ENCODE peak calls at places on chromosomes 11 and 22, in nine cellular contexts. One of them, this sample, is unnamed.

GRCh38 chr11:91421586-91421985 is 803.0 kb upstream of the FAT3 start:
- DNase-seq in GM23338: no peak
- DNase-seq in testis: no peak
- DNase-seq in colonic mucosa: no peak
- DNase-seq in heart left ventricle: no peak
- DNase-seq in IMR-90: no peak
- DNase-seq in HFFc6: no peak
- DNase-seq in progenitor cell of endocrine pancreas: no peak
- DNase-seq in SK-N-SH: no peak
- DNase-seq in this sample: no peak

GRCh38 chr11:19853901-19854300 is 141.3 kb downstream of the NAV2 start:
- DNase-seq in GM23338: no peak
- DNase-seq in testis: no peak
- DNase-seq in colonic mucosa: no peak
- DNase-seq in heart left ventricle: no peak
- DNase-seq in IMR-90: peak
- DNase-seq in HFFc6: no peak
- DNase-seq in progenitor cell of endocrine pancreas: no peak
- DNase-seq in SK-N-SH: no peak
- DNase-seq in this sample: no peak

GRCh38 chr11:35484435-35484834 is 41.0 kb downstream of the PAMR1 start:
- DNase-seq in GM23338: no peak
- DNase-seq in testis: no peak
- DNase-seq in colonic mucosa: no peak
- DNase-seq in heart left ventricle: no peak
- DNase-seq in IMR-90: peak
- DNase-seq in HFFc6: peak
- DNase-seq in progenitor cell of endocrine pancreas: no peak
- DNase-seq in SK-N-SH: no peak
- DNase-seq in this sample: no peak

GRCh38 chr11:124759268-124760204 is 2.6 kb downstream of the ESAM start:
- DNase-seq in GM23338: peak
- DNase-seq in testis: no peak
- DNase-seq in colonic mucosa: no peak
- DNase-seq in heart left ventricle: peak
- DNase-seq in IMR-90: no peak
- DNase-seq in HFFc6: no peak
- DNase-seq in progenitor cell of endocrine pancreas: no peak
- DNase-seq in SK-N-SH: peak
- DNase-seq in this sample: peak

GRCh38 chr22:40156001-40156516 is 21.7 kb upstream of the TNRC6B start:
- DNase-seq in GM23338: peak
- DNase-seq in testis: no peak
- DNase-seq in colonic mucosa: peak
- DNase-seq in heart left ventricle: peak
- DNase-seq in IMR-90: peak
- DNase-seq in HFFc6: peak
- DNase-seq in progenitor cell of endocrine pancreas: no peak
- DNase-seq in SK-N-SH: no peak
- DNase-seq in this sample: no peak

GRCh38 chr11:79100093-79100704 is 340.6 kb downstream of the TENM4 start:
- DNase-seq in GM23338: peak
- DNase-seq in testis: peak
- DNase-seq in colonic mucosa: peak
- DNase-seq in heart left ventricle: no peak
- DNase-seq in IMR-90: peak
- DNase-seq in HFFc6: peak
- DNase-seq in progenitor cell of endocrine pancreas: no peak
- DNase-seq in SK-N-SH: peak
- DNase-seq in this sample: peak

GRCh38 chr22:48838376-48838775 is 989.3 kb downstream of the BRD1 start:
- DNase-seq in GM23338: no peak
- DNase-seq in testis: no peak
- DNase-seq in colonic mucosa: no peak
- DNase-seq in heart left ventricle: no peak
- DNase-seq in IMR-90: no peak
- DNase-seq in HFFc6: no peak
- DNase-seq in progenitor cell of endocrine pancreas: no peak
- DNase-seq in SK-N-SH: no peak
- DNase-seq in this sample: no peak

GRCh38 chr11:104934594-104934993 is 33.8 kb downstream of the CASP4 start:
- DNase-seq in GM23338: no peak
- DNase-seq in testis: no peak
- DNase-seq in colonic mucosa: no peak
- DNase-seq in heart left ventricle: no peak
- DNase-seq in IMR-90: no peak
- DNase-seq in HFFc6: no peak
- DNase-seq in progenitor cell of endocrine pancreas: no peak
- DNase-seq in SK-N-SH: no peak
- DNase-seq in this sample: no peak

GRCh38 chr11:21398195-21398594 is 728.8 kb downstream of the NELL1 start:
- DNase-seq in GM23338: no peak
- DNase-seq in testis: no peak
- DNase-seq in colonic mucosa: no peak
- DNase-seq in heart left ventricle: no peak
- DNase-seq in IMR-90: no peak
- DNase-seq in HFFc6: no peak
- DNase-seq in progenitor cell of endocrine pancreas: no peak
- DNase-seq in SK-N-SH: no peak
- DNase-seq in this sample: no peak

GRCh38 chr11:73761403-73761945 is 600 bp upstream of the RAB6A start:
- DNase-seq in GM23338: no peak
- DNase-seq in testis: no peak
- DNase-seq in colonic mucosa: no peak
- DNase-seq in heart left ventricle: no peak
- DNase-seq in IMR-90: no peak
- DNase-seq in HFFc6: no peak
- DNase-seq in progenitor cell of endocrine pancreas: no peak
- DNase-seq in SK-N-SH: no peak
- DNase-seq in this sample: no peak

GRCh38 chr11:73758451-73758850 is 2.4 kb downstream of the RAB6A start:
- DNase-seq in GM23338: no peak
- DNase-seq in testis: no peak
- DNase-seq in colonic mucosa: no peak
- DNase-seq in heart left ventricle: no peak
- DNase-seq in IMR-90: no peak
- DNase-seq in HFFc6: no peak
- DNase-seq in progenitor cell of endocrine pancreas: no peak
- DNase-seq in SK-N-SH: no peak
- DNase-seq in this sample: no peak

GRCh38 chr11:73760066-73760679 is 701 bp downstream of the RAB6A start:
- DNase-seq in GM23338: peak
- DNase-seq in testis: peak
- DNase-seq in colonic mucosa: peak
- DNase-seq in heart left ventricle: peak
- DNase-seq in IMR-90: peak
- DNase-seq in HFFc6: peak
- DNase-seq in progenitor cell of endocrine pancreas: peak
- DNase-seq in SK-N-SH: peak
- DNase-seq in this sample: peak

GRCh38 chr11:73760680-73761402 is at the start of gene RAB6A:
- DNase-seq in GM23338: peak
- DNase-seq in testis: peak
- DNase-seq in colonic mucosa: peak
- DNase-seq in heart left ventricle: peak
- DNase-seq in IMR-90: peak
- DNase-seq in HFFc6: peak
- DNase-seq in progenitor cell of endocrine pancreas: peak
- DNase-seq in SK-N-SH: peak
- DNase-seq in this sample: peak

GRCh38 chr11:73759520-73760065 is 1.3 kb downstream of the RAB6A start:
- DNase-seq in GM23338: peak
- DNase-seq in testis: no peak
- DNase-seq in colonic mucosa: no peak
- DNase-seq in heart left ventricle: no peak
- DNase-seq in IMR-90: peak
- DNase-seq in HFFc6: peak
- DNase-seq in progenitor cell of endocrine pancreas: no peak
- DNase-seq in SK-N-SH: peak
- DNase-seq in this sample: no peak
- TF ChIP-seq CTCF in GM23338: no peak
- TF ChIP-seq CTCF in testis: peak
- TF ChIP-seq CTCF in colonic mucosa: no peak
- TF ChIP-seq CTCF in heart left ventricle: no peak
- TF ChIP-seq CTCF in IMR-90: peak
- TF ChIP-seq CTCF in HFFc6: peak
- TF ChIP-seq CTCF in progenitor cell of endocrine pancreas: peak
- TF ChIP-seq CTCF in SK-N-SH: peak
- TF ChIP-seq CTCF in this sample: no peak

GRCh38 chr22:45482169-45482568 is 20.5 kb upstream of the FBLN1 start:
- DNase-seq in GM23338: no peak
- DNase-seq in testis: no peak
- DNase-seq in colonic mucosa: no peak
- DNase-seq in heart left ventricle: no peak
- DNase-seq in IMR-90: no peak
- DNase-seq in HFFc6: no peak
- DNase-seq in progenitor cell of endocrine pancreas: no peak
- DNase-seq in SK-N-SH: no peak
- DNase-seq in this sample: no peak
- TF ChIP-seq CTCF in GM23338: no peak
- TF ChIP-seq CTCF in testis: no peak
- TF ChIP-seq CTCF in colonic mucosa: no peak
- TF ChIP-seq CTCF in heart left ventricle: no peak
- TF ChIP-seq CTCF in IMR-90: no peak
- TF ChIP-seq CTCF in HFFc6: no peak
- TF ChIP-seq CTCF in progenitor cell of endocrine pancreas: no peak
- TF ChIP-seq CTCF in SK-N-SH: no peak
- TF ChIP-seq CTCF in this sample: no peak

GRCh38 chr11:93543292-93543977 is at the start of gene SMCO4:
- DNase-seq in GM23338: peak
- DNase-seq in testis: peak
- DNase-seq in colonic mucosa: peak
- DNase-seq in heart left ventricle: peak
- DNase-seq in IMR-90: peak
- DNase-seq in HFFc6: peak
- DNase-seq in progenitor cell of endocrine pancreas: peak
- DNase-seq in SK-N-SH: peak
- DNase-seq in this sample: peak
- TF ChIP-seq CTCF in GM23338: peak
- TF ChIP-seq CTCF in testis: peak
- TF ChIP-seq CTCF in colonic mucosa: peak
- TF ChIP-seq CTCF in heart left ventricle: peak
- TF ChIP-seq CTCF in IMR-90: peak
- TF ChIP-seq CTCF in HFFc6: peak
- TF ChIP-seq CTCF in progenitor cell of endocrine pancreas: peak
- TF ChIP-seq CTCF in SK-N-SH: peak
- TF ChIP-seq CTCF in this sample: peak

GRCh38 chr22:30430933-30431332 is 5.4 kb downstream of the MTFP1 start:
- DNase-seq in GM23338: peak
- DNase-seq in testis: no peak
- DNase-seq in colonic mucosa: no peak
- DNase-seq in heart left ventricle: no peak
- DNase-seq in IMR-90: no peak
- DNase-seq in HFFc6: no peak
- DNase-seq in progenitor cell of endocrine pancreas: no peak
- DNase-seq in SK-N-SH: no peak
- DNase-seq in this sample: no peak
- TF ChIP-seq CTCF in GM23338: peak
- TF ChIP-seq CTCF in testis: no peak
- TF ChIP-seq CTCF in colonic mucosa: no peak
- TF ChIP-seq CTCF in heart left ventricle: no peak
- TF ChIP-seq CTCF in IMR-90: no peak
- TF ChIP-seq CTCF in HFFc6: peak
- TF ChIP-seq CTCF in progenitor cell of endocrine pancreas: no peak
- TF ChIP-seq CTCF in SK-N-SH: no peak
- TF ChIP-seq CTCF in this sample: no peak

This sample was measured in GM20000.